ENCODE peak calls at places on chromosomes 4 and X, in five cellular contexts. One of them, this sample, is unnamed.

GRCh38 chr4:152500798-152501434 is 35.0 kb downstream of the FBXW7 start:
- DNase-seq in fibroblast of pulmonary artery: peak; percentile 96
- DNase-seq in HL-60: peak; percentile 80
- DNase-seq in substantia nigra: no peak
- DNase-seq in cortex of kidney: no peak
- DNase-seq in this sample: peak; percentile 85

GRCh38 chr4:158446106-158446505 is 75.6 kb upstream of the RXFP1 start:
- DNase-seq in fibroblast of pulmonary artery: peak; percentile 81
- DNase-seq in HL-60: no peak
- DNase-seq in substantia nigra: no peak
- DNase-seq in cortex of kidney: no peak
- DNase-seq in this sample: no peak

GRCh38 chr4:138728566-138728965 is 287.0 kb upstream of the NOCT start:
- DNase-seq in fibroblast of pulmonary artery: no peak
- DNase-seq in HL-60: no peak
- DNase-seq in substantia nigra: no peak
- DNase-seq in cortex of kidney: no peak
- DNase-seq in this sample: no peak

GRCh38 chrX:103585421-103586313 is at the start of gene TCEAL4:
- DNase-seq in fibroblast of pulmonary artery: peak; percentile 48
- DNase-seq in HL-60: no peak
- DNase-seq in substantia nigra: peak; percentile 22
- DNase-seq in cortex of kidney: no peak
- DNase-seq in this sample: peak; percentile 29

GRCh38 chr4:52016985-52017384 is 3.2 kb downstream of the LRRC66 start:
- DNase-seq in fibroblast of pulmonary artery: no peak
- DNase-seq in HL-60: no peak
- DNase-seq in substantia nigra: no peak
- DNase-seq in cortex of kidney: no peak
- DNase-seq in this sample: no peak

GRCh38 chr4:108113229-108113628 is 55.5 kb downstream of the LEF1 start:
- DNase-seq in fibroblast of pulmonary artery: no peak
- DNase-seq in HL-60: no peak
- DNase-seq in substantia nigra: no peak
- DNase-seq in cortex of kidney: no peak
- DNase-seq in this sample: no peak

GRCh38 chr4:107801766-107802211 is 22.9 kb upstream of the SGMS2 start:
- DNase-seq in fibroblast of pulmonary artery: no peak
- DNase-seq in HL-60: no peak
- DNase-seq in substantia nigra: no peak
- DNase-seq in cortex of kidney: no peak
- DNase-seq in this sample: no peak

GRCh38 chr4:156195914-156196313 is 242.2 kb upstream of the CTSO start:
- DNase-seq in fibroblast of pulmonary artery: no peak
- DNase-seq in HL-60: no peak
- DNase-seq in substantia nigra: no peak
- DNase-seq in cortex of kidney: no peak
- DNase-seq in this sample: no peak

GRCh38 chr4:78666830-78667258 is 109.3 kb upstream of the BMP2K start:
- DNase-seq in fibroblast of pulmonary artery: peak; percentile 50
- DNase-seq in HL-60: peak; percentile 67
- DNase-seq in substantia nigra: no peak
- DNase-seq in cortex of kidney: no peak
- DNase-seq in this sample: no peak

GRCh38 chr4:117965608-117966007 is 68.7 kb upstream of the NDST3 start:
- DNase-seq in fibroblast of pulmonary artery: no peak
- DNase-seq in HL-60: no peak
- DNase-seq in substantia nigra: no peak
- DNase-seq in cortex of kidney: no peak
- DNase-seq in this sample: no peak

GRCh38 chr4:25161599-25161960 is 1.3 kb upstream of the SEPSECS start:
- DNase-seq in fibroblast of pulmonary artery: peak; percentile 10
- DNase-seq in HL-60: peak; percentile 45
- DNase-seq in substantia nigra: no peak
- DNase-seq in cortex of kidney: no peak
- DNase-seq in this sample: no peak

GRCh38 chrX:50838820-50839600 is 25.0 kb upstream of the SHROOM4 start:
- DNase-seq in fibroblast of pulmonary artery: peak; percentile 57
- DNase-seq in HL-60: no peak
- DNase-seq in substantia nigra: no peak
- DNase-seq in cortex of kidney: no peak
- DNase-seq in this sample: no peak

GRCh38 chr4:120929847-120930246 is 7.3 kb upstream of the PRDM5 start:
- DNase-seq in fibroblast of pulmonary artery: no peak
- DNase-seq in HL-60: no peak
- DNase-seq in substantia nigra: no peak
- DNase-seq in cortex of kidney: no peak
- DNase-seq in this sample: no peak

GRCh38 chr4:110480031-110480549 is 4.1 kb downstream of the ENPEP start:
- DNase-seq in fibroblast of pulmonary artery: peak; percentile 93
- DNase-seq in HL-60: no peak
- DNase-seq in substantia nigra: no peak
- DNase-seq in cortex of kidney: no peak
- DNase-seq in this sample: no peak

GRCh38 chr4:8891646-8892555 is 20.3 kb upstream of the HMX1 start:
- DNase-seq in fibroblast of pulmonary artery: no peak
- DNase-seq in HL-60: no peak
- DNase-seq in substantia nigra: no peak
- DNase-seq in cortex of kidney: no peak
- DNase-seq in this sample: no peak

GRCh38 chr4:21118301-21118700 is 418.0 kb downstream of the PACRGL start:
- DNase-seq in fibroblast of pulmonary artery: no peak
- DNase-seq in HL-60: no peak
- DNase-seq in substantia nigra: no peak
- DNase-seq in cortex of kidney: no peak
- DNase-seq in this sample: no peak

GRCh38 chr4:121233982-121234381 is 69.9 kb upstream of the TNIP3 start:
- DNase-seq in fibroblast of pulmonary artery: no peak
- DNase-seq in HL-60: no peak
- DNase-seq in substantia nigra: no peak
- DNase-seq in cortex of kidney: no peak
- DNase-seq in this sample: no peak

GRCh38 chr4:57504139-57504538 is 394.0 kb upstream of the IGFBP7 start:
- DNase-seq in fibroblast of pulmonary artery: no peak
- DNase-seq in HL-60: no peak
- DNase-seq in substantia nigra: no peak
- DNase-seq in cortex of kidney: no peak
- DNase-seq in this sample: no peak

GRCh38 chr4:113881256-113881655 is 98.2 kb downstream of the ARSJ start:
- DNase-seq in fibroblast of pulmonary artery: peak; percentile 25
- DNase-seq in HL-60: no peak
- DNase-seq in substantia nigra: no peak
- DNase-seq in cortex of kidney: no peak
- DNase-seq in this sample: no peak